ENCODE peak calls at places on chromosomes 5 and 9, in nine cellular contexts. B is GM12878, P is HepG2, M is transverse colon, I is K562, X is SK-N-SH, W is tibial nerve, R is stomach, Y is ovary. A is an unnamed sample. For H3K4me1 and H3K27me3, the result is how much of the 10 kb centered on the place peaks cover.

GRCh38 chr9:135461936-135462335 is 17.6 kb upstream of the PPP1R26 start:
- DNase-seq in B (no peak), P (no peak), M (no peak), I (no peak), X (no peak), W (no peak), R (no peak), Y (no peak), A (no peak)

GRCh38 chr9:81586786-81587185 is 102.6 kb downstream of the TLE1 start:
- DNase-seq in B (no peak), P (no peak), M (no peak), I (no peak), X (no peak), W (no peak), R (no peak), Y (no peak), A (no peak)

GRCh38 chr5:65961644-65962043 is 35.3 kb downstream of the ERBIN start:
- DNase-seq in B (peak), P (no peak), M (no peak), I (peak), X (no peak), W (no peak), R (no peak), Y (no peak), A (no peak)

GRCh38 chr9:73200694-73201432 is 49.2 kb downstream of the ANXA1 start:
- DNase-seq in B (no peak), P (peak), M (no peak), I (peak), X (peak), W (no peak), R (no peak), Y (no peak), A (no peak)

GRCh38 chr5:119344231-119344630 is 11.6 kb upstream of the TNFAIP8 start:
- DNase-seq in B (no peak), P (no peak), M (no peak), I (no peak), X (no peak), W (no peak), R (no peak), Y (no peak), A (no peak)

GRCh38 chr5:42756630-42757601 is at the start of gene CCDC152:
- DNase-seq in B (no peak), P (no peak), M (no peak), I (peak), X (peak), W (no peak), R (peak), Y (peak), A (no peak)

GRCh38 chr5:180806351-180807011 is 3.9 kb upstream of the MGAT1 start:
- DNase-seq in B (no peak), P (no peak), M (no peak), I (no peak), X (no peak), W (no peak), R (no peak), Y (peak), A (peak)

GRCh38 chr9:134011401-134011800 is 13.9 kb upstream of the BRD3OS start:
- DNase-seq in B (no peak), P (no peak), M (no peak), I (no peak), X (no peak), W (no peak), R (no peak), Y (no peak), A (no peak)

GRCh38 chr5:146965781-146966659 is 87.5 kb upstream of the PPP2R2B start:
- DNase-seq in B (peak), P (peak), M (peak), I (peak), X (peak), W (peak), R (peak), Y (peak), A (no peak)

GRCh38 chr5:90134892-90135291 is 274.7 kb downstream of the CETN3 start:
- DNase-seq in B (no peak), P (no peak), M (peak), I (no peak), X (no peak), W (peak), R (peak), Y (peak), A (no peak)

GRCh38 chr5:41636605-41637004 is 126.2 kb upstream of the PLCXD3 start:
- DNase-seq in B (no peak), P (peak), M (no peak), I (no peak), X (peak), W (no peak), R (no peak), Y (no peak), A (no peak)

GRCh38 chr9:92438900-92439526 is 14.7 kb upstream of the OMD start:
- DNase-seq in B (no peak), P (no peak), M (no peak), I (no peak), X (peak), W (no peak), R (no peak), Y (no peak), A (no peak)

GRCh38 chr9:107737987-107738743 is 248.6 kb upstream of the KLF4 start:
- DNase-seq in B (no peak), P (no peak), M (no peak), I (no peak), X (no peak), W (peak), R (no peak), Y (peak), A (no peak)

GRCh38 chr9:94860678-94861588 is 134.4 kb downstream of the AOPEP start:
- DNase-seq in B (peak), P (no peak), M (peak), I (no peak), X (no peak), W (no peak), R (peak), Y (no peak), A (no peak)
- H3K4me1 ChIP-seq in B (under half), P (under half), M (under half), I (under half), X (under half), W (under half), R (under half), Y (under half), A (under half)

GRCh38 chr5:148418511-148418910 is 34.8 kb downstream of the FBXO38 start:
- DNase-seq in B (no peak), P (no peak), M (no peak), I (no peak), X (no peak), W (no peak), R (no peak), Y (no peak), A (no peak)

GRCh38 chr5:148414848-148415247 is 31.1 kb downstream of the FBXO38 start:
- DNase-seq in B (no peak), P (no peak), M (no peak), I (no peak), X (no peak), W (no peak), R (no peak), Y (no peak), A (no peak)

GRCh38 chr5:148421661-148422060 is 37.9 kb downstream of the FBXO38 start:
- DNase-seq in B (no peak), P (no peak), M (no peak), I (no peak), X (no peak), W (no peak), R (no peak), Y (no peak), A (no peak)

GRCh38 chr5:148412124-148412523 is 28.4 kb downstream of the FBXO38 start:
- DNase-seq in B (no peak), P (no peak), M (no peak), I (no peak), X (no peak), W (no peak), R (no peak), Y (no peak), A (no peak)

GRCh38 chr5:148416921-148417320 is 33.2 kb downstream of the FBXO38 start:
- DNase-seq in B (no peak), P (no peak), M (no peak), I (no peak), X (no peak), W (no peak), R (no peak), Y (no peak), A (no peak)
- TF ChIP-seq EP300 in B (no peak), P (no peak), M (no peak), I (no peak), X (no peak), W (no peak), R (no peak), Y (no peak), A (no peak)

DNA sequence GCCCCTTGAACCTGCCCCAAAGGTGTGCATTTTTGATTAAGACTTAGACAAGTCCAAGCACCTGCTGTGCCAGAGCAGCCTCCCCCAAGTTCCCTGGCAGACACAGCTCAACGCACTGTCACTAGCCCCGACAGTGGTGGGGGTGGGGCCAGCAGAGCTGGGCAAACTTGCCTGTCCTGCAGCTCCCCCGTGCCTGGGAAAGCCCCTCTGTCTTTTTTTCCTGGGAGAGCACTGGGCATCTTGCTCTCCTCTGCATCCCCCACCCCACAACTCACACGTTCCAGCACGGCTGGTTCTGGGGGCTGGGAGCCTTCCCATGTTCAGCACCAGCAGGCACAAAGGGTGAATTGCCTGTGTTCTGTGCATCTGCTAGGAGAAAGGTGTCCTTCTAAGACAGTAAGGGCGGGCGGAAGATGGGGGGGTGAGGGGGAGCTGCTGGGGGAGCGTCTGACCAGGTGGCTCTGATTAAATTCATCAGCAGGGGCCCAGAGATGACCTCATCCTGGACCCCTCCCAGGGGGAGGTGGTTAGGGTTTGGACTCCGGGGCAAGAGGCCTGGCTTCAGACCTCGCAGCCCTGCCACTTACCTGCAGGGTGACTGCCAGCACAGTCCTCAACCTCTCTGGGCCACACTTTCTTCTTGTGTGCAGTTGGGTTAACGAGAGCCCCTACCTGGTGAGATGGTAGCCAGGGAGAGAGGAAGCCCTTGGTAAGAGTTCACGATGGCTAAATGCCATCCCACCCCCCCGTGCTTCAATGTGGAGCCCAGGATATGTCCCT is 23.6 kb downstream of the HMCN2 start:
- DNase-seq in B (no peak), P (no peak), M (no peak), I (no peak), X (no peak), W (no peak), R (no peak), Y (no peak), A (no peak)
- H3K27me3 ChIP-seq in B (under half), P (under half), M (under half), I (half or more), X (under half), W (under half), R (under half), Y (under half), A (under half)

GRCh38 chr5:149764086-149764485 is 34.0 kb downstream of the PPARGC1B start:
- DNase-seq in B (no peak), P (no peak), M (no peak), I (no peak), X (no peak), W (no peak), R (no peak), Y (no peak), A (no peak)
- H3K4me1 ChIP-seq in B (under half), P (under half), M (under half), I (under half), X (under half), W (under half), R (under half), Y (under half), A (under half)

DNA sequence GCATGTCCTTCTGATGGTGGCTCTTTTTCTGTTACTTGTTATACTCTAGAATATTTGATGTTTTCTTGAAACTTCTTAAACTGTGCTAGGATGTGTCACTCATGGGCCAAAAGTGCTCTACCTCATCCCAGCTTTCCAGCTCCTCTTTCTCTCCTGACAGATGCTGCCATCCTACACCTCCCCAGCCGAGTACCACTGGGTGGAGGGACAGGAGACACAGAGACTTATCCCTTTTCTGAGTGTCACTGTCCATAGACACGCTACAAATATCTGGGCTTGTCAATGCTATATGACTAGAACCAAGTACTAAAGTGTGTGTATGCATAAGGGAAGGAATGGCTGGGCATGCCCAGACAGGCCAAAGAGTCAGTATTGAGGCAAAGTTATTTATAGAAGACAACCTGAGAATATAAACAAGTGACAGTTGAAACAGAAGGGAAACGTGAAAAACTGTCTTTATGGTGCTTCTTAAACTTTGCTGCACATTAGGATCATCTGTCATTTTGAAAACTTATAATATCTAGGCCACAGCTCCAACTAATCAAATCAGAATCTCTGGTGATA is 188.0 kb downstream of the CARTPT start:
- DNase-seq in B (peak), P (no peak), M (no peak), I (no peak), X (no peak), W (no peak), R (no peak), Y (no peak), A (no peak)
- TF ChIP-seq EP300 in B (no peak), P (no peak), M (no peak), I (no peak), X (no peak), W (no peak), R (no peak), Y (no peak), A (no peak)

DNA sequence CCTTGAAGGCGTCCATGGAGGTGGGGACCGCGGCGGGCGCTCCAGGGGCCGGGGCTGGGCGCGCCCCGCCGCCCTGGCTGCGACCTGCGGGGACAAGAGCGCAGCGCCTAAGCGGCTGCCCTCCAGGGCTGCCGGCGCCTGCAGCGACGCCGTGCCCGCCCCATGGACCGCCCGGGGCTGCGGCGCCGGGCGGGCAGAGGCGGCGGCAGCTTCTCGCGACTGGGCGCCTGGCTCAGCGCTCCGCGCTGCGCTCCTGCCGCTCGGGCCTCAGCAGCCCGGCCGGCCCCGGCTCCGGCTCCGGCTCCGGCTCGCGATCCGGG is 202 bp downstream of the PITX1 start:
- DNase-seq in B (no peak), P (no peak), M (no peak), I (no peak), X (no peak), W (no peak), R (no peak), Y (no peak), A (no peak)
- H3K27me3 ChIP-seq in B (under half), P (under half), M (half or more), I (under half), X (half or more), W (under half), R (under half), Y (under half), A (under half)

A was measured in upper lobe of left lung.